ENCODE peak calls at places on chromosomes 1 and 21, in four cellular contexts. M is NCI-H1417, U is RCC 7860, L is iris pigment epithelial cell. V is an unnamed sample.

GRCh38 chr1:66316464-66317155 is 217.3 kb upstream of the SGIP1 start:
- DNase-seq in M (no peak), U (no peak), L (no peak), V (no peak)

GRCh38 chr1:29754608-29755375 is 518.5 kb downstream of the PTPRU start:
- DNase-seq in M (no peak), U (no peak), L (no peak), V (no peak)

GRCh38 chr1:167086033-167086432 is 4.1 kb downstream of the GPA33 start:
- DNase-seq in M (no peak), U (no peak), L (no peak), V (no peak)

GRCh38 chr21:45957986-45958610 is 23.5 kb upstream of the COL6A1 start:
- DNase-seq in M (no peak), U (no peak), L (peak), V (no peak)

GRCh38 chr1:85571181-85571540 is 9.4 kb upstream of the CCN1 start:
- DNase-seq in M (no peak), U (no peak), L (no peak), V (no peak)

GRCh38 chr1:104780470-104781078 is 1030.9 kb downstream of the AMY1C start:
- DNase-seq in M (no peak), U (peak), L (peak), V (no peak)

GRCh38 chr1:243312962-243313634 is 57.3 kb downstream of the SDCCAG8 start:
- DNase-seq in M (no peak), U (no peak), L (peak), V (no peak)

GRCh38 chr1:47760248-47760629 is 236.9 kb downstream of the TRABD2B start:
- DNase-seq in M (no peak), U (no peak), L (no peak), V (no peak)

GRCh38 chr1:39481289-39481688 is 10.1 kb upstream of the BMP8A start:
- DNase-seq in M (no peak), U (no peak), L (no peak), V (no peak)

GRCh38 chr1:117570988-117571409 is 34.8 kb upstream of the TENT5C start:
- DNase-seq in M (peak), U (no peak), L (no peak), V (no peak)

GRCh38 chr21:40845621-40846020 is 1.3 kb downstream of the DSCAM start:
- DNase-seq in M (no peak), U (no peak), L (no peak), V (no peak)

GRCh38 chr1:233909195-233909594 is 4.7 kb downstream of the SLC35F3 start:
- DNase-seq in M (no peak), U (peak), L (peak), V (no peak)

GRCh38 chr1:59290173-59290954 is 6.5 kb upstream of the FGGY start:
- DNase-seq in M (peak), U (peak), L (peak), V (no peak)

GRCh38 chr1:214581785-214582184 is 21.2 kb upstream of the CENPF start:
- DNase-seq in M (no peak), U (peak), L (peak), V (no peak)

GRCh38 chr1:52191395-52191965 is 49.6 kb downstream of the ZFYVE9 start:
- DNase-seq in M (no peak), U (no peak), L (no peak), V (no peak)

GRCh38 chr1:50829010-50829958 is 130.8 kb downstream of the FAF1 start:
- DNase-seq in M (no peak), U (no peak), L (peak), V (no peak)

GRCh38 chr1:55060133-55060999 is 21.0 kb downstream of the PCSK9 start:
- DNase-seq in M (no peak), U (no peak), L (no peak), V (no peak)

GRCh38 chr1:56105397-56105796 is 474.0 kb downstream of the PLPP3 start:
- DNase-seq in M (no peak), U (no peak), L (no peak), V (no peak)

GRCh38 chr1:113966013-113966412 is 13.3 kb upstream of the OLFML3 start:
- DNase-seq in M (no peak), U (no peak), L (peak), V (no peak)

GRCh38 chr1:101259744-101260148 is 22.9 kb downstream of the S1PR1 start:
- DNase-seq in M (no peak), U (peak), L (peak), V (no peak)

GRCh38 chr1:150808851-150809250 is 791 bp upstream of the CTSK start:
- DNase-seq in M (no peak), U (no peak), L (no peak), V (no peak)

GRCh38 chr1:15243275-15244043 is 3.6 kb upstream of the FHAD1 start:
- DNase-seq in M (peak), U (no peak), L (no peak), V (no peak)

GRCh38 chr1:218254296-218254918 is 30.7 kb upstream of the RRP15 start:
- DNase-seq in M (no peak), U (no peak), L (no peak), V (no peak)

GRCh38 chr1:117654485-117655219 is 48.8 kb downstream of the TENT5C start:
- DNase-seq in M (peak), U (no peak), L (no peak), V (no peak)

GRCh38 chr21:45110873-45111624 is 36.7 kb downstream of the ADARB1 start:
- DNase-seq in M (peak), U (no peak), L (no peak), V (no peak)

GRCh38 chr21:35219719-35220118 is 170.6 kb upstream of the RUNX1 start:
- DNase-seq in M (no peak), U (no peak), L (no peak), V (no peak)

GRCh38 chr21:35316933-35317332 is 267.8 kb upstream of the RUNX1 start:
- DNase-seq in M (no peak), U (no peak), L (peak), V (no peak)

GRCh38 chr1:200029035-200029623 is 1.6 kb downstream of the NR5A2 start:
- DNase-seq in M (peak), U (no peak), L (peak), V (no peak)

GRCh38 chr1:73205294-73205973 is 923.1 kb upstream of the NEGR1 start:
- DNase-seq in M (no peak), U (no peak), L (no peak), V (no peak)

GRCh38 chr1:48610628-48611542 is 138.9 kb upstream of the SPATA6 start:
- DNase-seq in M (peak), U (no peak), L (no peak), V (no peak)

GRCh38 chr1:213568929-213569815 is 418.6 kb upstream of the PROX1 start:
- DNase-seq in M (no peak), U (no peak), L (no peak), V (no peak)

V was measured in effector CD4-positive, alpha-beta T cell.